ENCODE peak calls at places on chromosomes 12 and 14, in five cellular contexts. E is SJCRH30; N is MM.1S; O is CD8-positive, alpha-beta memory T cell; L is heart left ventricle. X is an unnamed sample. For H3K4me1, the result is how much of the 10 kb centered on the place peaks cover.

GRCh38 chr12:14841761-14842160 is 1.6 kb downstream of the ART4 start:
- DNase-seq in E (peak), N (no peak), O (no peak), L (peak), X (no peak)

GRCh38 chr12:31773223-31773750 is 44.5 kb upstream of the AMN1 start:
- DNase-seq in N (no peak), E (peak), L (no peak), O (no peak), X (no peak)

GRCh38 chr12:110998971-110999370 is 78.6 kb upstream of the MYL2 start:
- DNase-seq in E (no peak), O (no peak), N (no peak), L (no peak), X (no peak)

GRCh38 chr14:92534863-92535654 is 21.5 kb downstream of the RIN3 start:
- DNase-seq in N (no peak), L (no peak), O (peak), E (no peak), X (no peak)

GRCh38 chr12:85325452-85325851 is 45.4 kb downstream of the ALX1 start:
- DNase-seq in O (no peak), L (no peak), N (no peak), E (peak), X (no peak)

GRCh38 chr12:106840217-106840616 is 65.7 kb downstream of the RIC8B start:
- DNase-seq in E (no peak), O (no peak), N (no peak), L (no peak), X (no peak)

GRCh38 chr14:25042362-25043299 is 7.3 kb downstream of the STXBP6 start:
- DNase-seq in E (no peak), N (no peak), O (no peak), L (peak), X (no peak)

GRCh38 chr12:96658075-96658474 is 168.7 kb downstream of the CFAP54 start:
- DNase-seq in E (no peak), N (no peak), L (no peak), O (no peak), X (no peak)

GRCh38 chr12:25458047-25458552 is 95.0 kb downstream of the LMNTD1 start:
- DNase-seq in L (no peak), O (no peak), E (peak), N (no peak), X (peak)

GRCh38 chr12:43288666-43289065 is 263.3 kb downstream of the ADAMTS20 start:
- DNase-seq in O (no peak), E (no peak), N (no peak), L (no peak), X (no peak)

GRCh38 chr14:79294506-79294905 is 916.8 kb downstream of the DIO2 start:
- DNase-seq in E (no peak), L (no peak), N (no peak), O (no peak), X (no peak)

GRCh38 chr12:6852651-6853354 is 853 bp downstream of the USP5 start:
- DNase-seq in N (peak), O (peak), L (no peak), E (peak), X (peak)

GRCh38 chr14:71538288-71538687 is 393.9 kb upstream of the RGS6 start:
- DNase-seq in N (no peak), E (no peak), L (no peak), O (no peak), X (no peak)

GRCh38 chr12:62537544-62537943 is 70.9 kb downstream of the MON2 start:
- DNase-seq in N (no peak), E (no peak), L (peak), O (no peak), X (no peak)

GRCh38 chr14:67998804-67999203 is 179.2 kb downstream of the RAD51B start:
- DNase-seq in L (no peak), E (no peak), O (no peak), N (no peak), X (no peak)

GRCh38 chr12:88743946-88744685 is 163.8 kb upstream of the KITLG start:
- DNase-seq in N (no peak), E (no peak), L (no peak), O (no peak), X (no peak)

GRCh38 chr12:18363321-18363720 is 102.0 kb downstream of the PIK3C2G start:
- DNase-seq in O (no peak), E (no peak), L (no peak), N (no peak), X (no peak)

GRCh38 chr14:71527807-71528206 is 404.4 kb upstream of the RGS6 start:
- DNase-seq in N (no peak), L (no peak), E (no peak), O (no peak), X (no peak)

GRCh38 chr14:99772371-99773283 is 20.6 kb upstream of the EML1 start:
- DNase-seq in E (peak), O (no peak), N (no peak), L (no peak), X (no peak)

GRCh38 chr14:67269338-67270060 is 28.3 kb downstream of the PALS1 start:
- DNase-seq in L (no peak), O (no peak), N (no peak), E (no peak), X (no peak)

GRCh38 chr14:64082837-64083236 is 211.3 kb downstream of the ESR2 start:
- DNase-seq in L (no peak), N (no peak), E (no peak), O (no peak), X (no peak)

GRCh38 chr12:65015850-65016249 is 105.3 kb downstream of the WIF1 start:
- DNase-seq in L (no peak), E (no peak), O (no peak), N (no peak), X (no peak)

GRCh38 chr12:131720921-131721320 is 10.0 kb downstream of the SFSWAP start:
- DNase-seq in N (no peak), E (no peak), L (no peak), O (no peak), X (no peak)

GRCh38 chr12:108798551-108799221 is 58.7 kb downstream of the SSH1 start:
- DNase-seq in L (no peak), O (no peak), N (no peak), E (no peak), X (no peak)

GRCh38 chr12:96255077-96255476 is 60.9 kb downstream of the ELK3 start:
- DNase-seq in L (peak), O (no peak), N (no peak), E (no peak), X (no peak)

GRCh38 chr14:20683125-20683895 is 1.1 kb upstream of the RNASE4 start:
- DNase-seq in N (peak), E (peak), O (peak), L (peak), X (peak)

GRCh38 chr12:71662861-71663560 is 637 bp downstream of the ZFC3H1 start:
- DNase-seq in N (peak), E (peak), L (peak), O (peak), X (peak)

GRCh38 chr14:68241862-68242490 is 422.4 kb downstream of the RAD51B start:
- DNase-seq in L (no peak), E (peak), N (no peak), O (no peak), X (no peak)

GRCh38 chr14:38867561-38868150 is 235.4 kb downstream of the SEC23A start:
- DNase-seq in N (peak), O (peak), L (peak), E (peak), X (peak)

GRCh38 chr12:130870442-130871285 is 1.2 kb upstream of the RAN start:
- DNase-seq in O (peak), E (no peak), L (peak), N (peak), X (peak)

GRCh38 chr14:105026033-105026785 is 5.3 kb upstream of the CDCA4 start:
- DNase-seq in E (no peak), O (no peak), N (no peak), L (no peak), X (no peak)
- H3K4me1 ChIP-seq in E (under half), O (under half), N (under half), L (under half), X (under half)

GRCh38 chr12:56333679-56334489 is at the start of gene PAN2:
- DNase-seq in O (peak), E (peak), L (peak), N (peak), X (peak)

GRCh38 chr12:56337753-56338221 is 897 bp upstream of the IL23A start:
- DNase-seq in N (no peak), O (no peak), E (no peak), L (no peak), X (no peak)

GRCh38 chr12:56334490-56334793 is 642 bp upstream of the PAN2 start:
- DNase-seq in L (no peak), N (no peak), E (no peak), O (no peak), X (no peak)

GRCh38 chr12:56336361-56337167 is 2.1 kb upstream of the IL23A start:
- DNase-seq in E (no peak), L (no peak), N (peak), O (no peak), X (no peak)

DNA sequence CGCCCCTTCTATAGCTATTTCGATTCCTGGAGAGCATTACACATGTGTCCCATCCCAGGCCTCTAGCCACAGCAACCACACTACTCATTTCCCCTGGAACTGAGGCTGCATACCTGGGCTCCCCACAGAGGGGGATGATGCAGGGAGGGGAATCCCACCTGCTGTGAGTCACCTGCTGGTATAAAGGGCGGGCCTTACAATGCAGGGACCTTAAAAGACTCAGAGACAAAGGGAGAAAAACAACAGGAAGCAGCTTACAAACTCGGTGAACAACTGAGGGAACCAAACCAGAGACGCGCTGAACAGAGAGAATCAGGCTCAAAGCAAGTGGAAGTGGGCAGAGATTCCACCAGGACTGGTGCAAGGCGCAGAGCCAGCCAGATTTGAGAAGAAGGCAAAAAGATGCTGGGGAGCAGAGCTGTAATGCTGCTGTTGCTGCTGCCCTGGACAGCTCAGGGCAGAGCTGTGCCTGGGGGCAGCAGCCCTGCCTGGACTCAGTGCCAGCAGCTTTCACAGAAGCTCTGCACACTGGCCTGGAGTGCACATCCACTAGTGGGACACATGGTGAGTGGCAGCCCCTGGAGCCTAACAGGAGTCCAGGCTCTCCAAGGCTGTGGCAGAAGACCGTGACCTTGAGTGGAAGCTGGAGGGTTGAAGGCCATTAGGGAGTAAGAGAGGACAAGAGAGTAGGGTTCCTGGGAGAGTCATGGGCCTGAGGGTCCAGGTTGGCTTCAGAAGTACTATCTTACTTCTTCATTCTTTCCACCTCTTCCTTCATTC is at the start of gene IL23A:
- DNase-seq in N (peak), L (no peak), O (peak), E (no peak), X (no peak)
- H3K4me3 ChIP-seq in N (peak), L (peak), O (peak), E (no peak), X (no peak)

GRCh38 chr12:124742111-124742510 is 121.6 kb downstream of the SCARB1 start:
- DNase-seq in E (peak), L (no peak), O (no peak), N (no peak), X (peak)

GRCh38 chr12:124739953-124740561 is 123.6 kb downstream of the SCARB1 start:
- DNase-seq in E (no peak), L (no peak), N (no peak), O (no peak), X (no peak)

GRCh38 chr12:124742702-124743101 is 121.0 kb downstream of the SCARB1 start:
- DNase-seq in L (no peak), N (no peak), O (no peak), E (peak), X (no peak)

GRCh38 chr12:124740691-124741137 is 123.0 kb downstream of the SCARB1 start:
- DNase-seq in N (no peak), L (no peak), O (no peak), E (peak), X (peak)

GRCh38 chr12:124741211-124741610 is 122.5 kb downstream of the SCARB1 start:
- DNase-seq in E (no peak), N (no peak), O (no peak), L (no peak), X (no peak)
- H3K4me1 ChIP-seq in E (under half), N (under half), O (under half), L (under half), X (under half)

GRCh38 chr14:103624860-103625259 is 4.2 kb upstream of the KLC1 start:
- DNase-seq in N (no peak), L (peak), E (peak), O (no peak), X (peak)
- H3K4me3 ChIP-seq in N (no peak), L (peak), E (no peak), O (peak), X (no peak)